ENCODE peak calls at places on chromosomes 4 and X, in nine cellular contexts. E, I, F, L, J, H, W, K and X are unnamed samples.

GRCh38 chr4:165151734-165152133 is 39.1 kb upstream of the TMEM192 start:
- DNase-seq in E (peak), I (no peak), F (peak), L (no peak), J (no peak), H (peak), W (no peak), K (no peak), X (no peak)

GRCh38 chr4:138627096-138627495 is 384.9 kb upstream of the SLC7A11 start:
- DNase-seq in E (peak), I (no peak), F (peak), L (no peak), J (no peak), H (peak), W (no peak), K (no peak), X (no peak)

GRCh38 chrX:105945266-105945665 is 93.3 kb downstream of the SERPINA7 start:
- DNase-seq in E (no peak), I (no peak), F (no peak), L (no peak), J (no peak), H (no peak), W (no peak), K (no peak), X (no peak)

GRCh38 chr4:8403173-8403753 is 37.3 kb downstream of the ACOX3 start:
- DNase-seq in E (peak), I (peak), F (peak), L (peak), J (peak), H (peak), W (no peak), K (peak), X (no peak)

GRCh38 chr4:52604215-52604614 is 54.9 kb downstream of the USP46 start:
- DNase-seq in E (no peak), I (no peak), F (no peak), L (no peak), J (no peak), H (no peak), W (no peak), K (no peak), X (no peak)

GRCh38 chrX:7120578-7121219 is 26.8 kb upstream of the STS start:
- DNase-seq in E (no peak), I (no peak), F (peak), L (no peak), J (no peak), H (peak), W (no peak), K (no peak), X (no peak)

GRCh38 chrX:1462596-1463251 is 10.0 kb upstream of the ASMTL start:
- DNase-seq in E (peak), I (no peak), F (peak), L (no peak), J (peak), H (peak), W (peak), K (no peak), X (no peak)

GRCh38 chr4:5712931-5713330 is 1.9 kb downstream of the EVC start:
- DNase-seq in E (no peak), I (no peak), F (no peak), L (no peak), J (no peak), H (no peak), W (no peak), K (no peak), X (no peak)

GRCh38 chr4:105246712-105247111 is 100.0 kb downstream of the TET2 start:
- DNase-seq in E (peak), I (no peak), F (peak), L (no peak), J (no peak), H (peak), W (no peak), K (peak), X (no peak)

GRCh38 chr4:182861346-182861745 is 55.8 kb downstream of the DCTD start:
- DNase-seq in E (no peak), I (no peak), F (no peak), L (no peak), J (no peak), H (no peak), W (no peak), K (no peak), X (no peak)

GRCh38 chr4:82591592-82591991 is 29.8 kb upstream of the TMEM150C start:
- DNase-seq in E (no peak), I (no peak), F (no peak), L (no peak), J (no peak), H (no peak), W (no peak), K (no peak), X (no peak)

GRCh38 chr4:170652571-170652970 is 562.8 kb upstream of the AADAT start:
- DNase-seq in E (no peak), I (no peak), F (no peak), L (no peak), J (no peak), H (peak), W (no peak), K (no peak), X (no peak)

GRCh38 chr4:38696697-38697096 is 32.7 kb downstream of the KLF3 start:
- DNase-seq in E (no peak), I (no peak), F (no peak), L (no peak), J (no peak), H (no peak), W (no peak), K (no peak), X (no peak)

GRCh38 chr4:7646384-7647061 is 211.8 kb upstream of the PSAPL1 start:
- DNase-seq in E (no peak), I (no peak), F (no peak), L (no peak), J (no peak), H (peak), W (no peak), K (no peak), X (no peak)

GRCh38 chrX:103879339-103879738 is 47.3 kb upstream of the RAB9B start:
- DNase-seq in E (peak), I (no peak), F (peak), L (no peak), J (no peak), H (peak), W (no peak), K (no peak), X (no peak)

GRCh38 chr4:1834047-1834769 is 21.7 kb downstream of the LETM1 start:
- DNase-seq in E (no peak), I (no peak), F (no peak), L (peak), J (peak), H (no peak), W (no peak), K (no peak), X (peak)

GRCh38 chr4:123974419-123975105 is 578.0 kb downstream of the SPRY1 start:
- DNase-seq in E (no peak), I (no peak), F (no peak), L (no peak), J (no peak), H (no peak), W (no peak), K (no peak), X (no peak)

GRCh38 chr4:105280338-105280809 is 133.7 kb downstream of the TET2 start:
- DNase-seq in E (peak), I (no peak), F (peak), L (no peak), J (no peak), H (peak), W (no peak), K (no peak), X (no peak)

GRCh38 chrX:70331161-70331560 is 41.3 kb downstream of the KIF4A start:
- DNase-seq in E (no peak), I (no peak), F (no peak), L (no peak), J (no peak), H (peak), W (no peak), K (no peak), X (no peak)

GRCh38 chrX:120140293-120140981 is 18.0 kb upstream of the RHOXF2 start:
- DNase-seq in E (no peak), I (no peak), F (no peak), L (no peak), J (no peak), H (no peak), W (no peak), K (no peak), X (no peak)

GRCh38 chrX:7272301-7272700 is 124.3 kb upstream of the PUDP start:
- DNase-seq in E (no peak), I (no peak), F (no peak), L (no peak), J (no peak), H (no peak), W (no peak), K (no peak), X (no peak)

GRCh38 chr4:153748378-153748777 is 11.4 kb downstream of the RNF175 start:
- DNase-seq in E (peak), I (peak), F (peak), L (no peak), J (no peak), H (peak), W (no peak), K (no peak), X (no peak)

GRCh38 chr4:6449335-6449734 is 23.1 kb downstream of the PPP2R2C start:
- DNase-seq in E (no peak), I (no peak), F (no peak), L (no peak), J (no peak), H (no peak), W (no peak), K (no peak), X (no peak)

GRCh38 chrX:129931411-129932136 is 25.6 kb downstream of the UTP14A start:
- DNase-seq in E (peak), I (peak), F (peak), L (peak), J (peak), H (peak), W (peak), K (peak), X (peak)

GRCh38 chrX:109843963-109844751 is 111.1 kb upstream of the ACSL4 start:
- DNase-seq in E (no peak), I (no peak), F (no peak), L (peak), J (no peak), H (no peak), W (no peak), K (peak), X (no peak)

GRCh38 chrX:71814123-71814912 is 51.2 kb downstream of the CXorf49B start:
- DNase-seq in E (no peak), I (peak), F (no peak), L (no peak), J (no peak), H (no peak), W (no peak), K (no peak), X (no peak)

GRCh38 chrX:69305333-69306062 is 140.2 kb upstream of the PJA1 start:
- DNase-seq in E (no peak), I (peak), F (no peak), L (no peak), J (no peak), H (no peak), W (no peak), K (no peak), X (no peak)

GRCh38 chr4:112058433-112058832 is 86.8 kb upstream of the FAM241A start:
- DNase-seq in E (peak), I (no peak), F (peak), L (no peak), J (no peak), H (no peak), W (no peak), K (no peak), X (no peak)

GRCh38 chrX:3443186-3443585 is 96.7 kb upstream of the MXRA5 start:
- DNase-seq in E (no peak), I (no peak), F (no peak), L (no peak), J (no peak), H (no peak), W (no peak), K (peak), X (no peak)

GRCh38 chrX:10833299-10834169 is 213.1 kb upstream of the MID1 start:
- DNase-seq in E (peak), I (peak), F (no peak), L (no peak), J (no peak), H (peak), W (no peak), K (no peak), X (no peak)

GRCh38 chr4:27368781-27369180 is 508.1 kb downstream of the STIM2 start:
- DNase-seq in E (no peak), I (no peak), F (no peak), L (no peak), J (no peak), H (peak), W (no peak), K (no peak), X (no peak)

GRCh38 chr4:182448281-182449151 is 205.3 kb downstream of the TENM3 start:
- DNase-seq in E (peak), I (peak), F (peak), L (peak), J (peak), H (peak), W (peak), K (no peak), X (no peak)

GRCh38 chr4:74426101-74426500 is 18.8 kb upstream of the AREG start:
- DNase-seq in E (peak), I (no peak), F (peak), L (no peak), J (no peak), H (peak), W (no peak), K (no peak), X (no peak)

GRCh38 chrX:18886344-18887161 is 97.4 kb downstream of the PHKA2 start:
- DNase-seq in E (peak), I (peak), F (peak), L (peak), J (peak), H (peak), W (no peak), K (no peak), X (peak)

GRCh38 chr4:37687175-37687525 is 974 bp upstream of the RELL1 start:
- DNase-seq in E (no peak), I (no peak), F (peak), L (no peak), J (no peak), H (no peak), W (no peak), K (no peak), X (no peak)